ENCODE peak calls at places on chromosomes 16 and 17, in five cellular contexts. A is keratinocyte; Z is T-helper 2 cell; O is RWPE1; D is stimulated activated CD8-positive, alpha-beta memory T cell treated with anti-CD3 and anti-CD28 coated beads, Interleukin-2, amount 100 ng/mL, for 1 hour. P is an unnamed sample.

GRCh38 chr16:50771366-50771765 is 29.5 kb downstream of the CYLD start:
- DNase-seq in A (no peak), Z (no peak), O (no peak), D (no peak), P (no peak)

GRCh38 chr16:78503501-78504110 is 404.2 kb downstream of the WWOX start:
- DNase-seq in A (peak), Z (no peak), O (peak), D (peak), P (peak)

GRCh38 chr17:81717049-81717765 is 5.1 kb downstream of the SLC25A10 start:
- DNase-seq in A (no peak), Z (no peak), O (no peak), D (no peak), P (no peak)

GRCh38 chr16:10362077-10362863 is 23.6 kb upstream of the ATF7IP2 start:
- DNase-seq in A (no peak), Z (no peak), O (no peak), D (no peak), P (no peak)

GRCh38 chr17:45093444-45094110 is 32.5 kb downstream of the NMT1 start:
- DNase-seq in A (no peak), Z (no peak), O (no peak), D (no peak), P (no peak)

GRCh38 chr17:61442878-61443474 is 9.2 kb upstream of the TBX4 start:
- DNase-seq in A (no peak), Z (no peak), O (no peak), D (no peak), P (no peak)

GRCh38 chr16:84917492-84917891 is 93.8 kb downstream of the ZDHHC7 start:
- DNase-seq in A (no peak), Z (no peak), O (no peak), D (no peak), P (no peak)

GRCh38 chr16:59330030-59330670 is 596.0 kb upstream of the GOT2 start:
- DNase-seq in A (no peak), Z (no peak), O (no peak), D (no peak), P (no peak)

GRCh38 chr17:58837699-58838098 is 82.0 kb downstream of the PPM1E start:
- DNase-seq in A (no peak), Z (no peak), O (no peak), D (no peak), P (no peak)

GRCh38 chr17:61625564-61625963 is 34.5 kb upstream of the NACA2 start:
- DNase-seq in A (no peak), Z (no peak), O (no peak), D (no peak), P (no peak)

GRCh38 chr16:67548265-67549126 is 13.8 kb upstream of the CTCF start:
- DNase-seq in A (no peak), Z (no peak), O (no peak), D (no peak), P (no peak)

GRCh38 chr16:29982560-29983419 is 9.1 kb downstream of the TAOK2 start:
- DNase-seq in A (no peak), Z (no peak), O (no peak), D (no peak), P (no peak)

P was measured in epithelial cell of prostate.